ENCODE peak calls at places on chromosomes 16 and 17, in seven cellular contexts. K is CD4-positive, alpha-beta T cell; M is endothelial cell; Q is HEK293T; O is RPMI7951; F is T-helper 2 cell; A is CD4-positive, CD25-positive, alpha-beta regulatory T cell. V is an unnamed sample.

GRCh38 chr16:11100239-11100750 is 155.7 kb downstream of the SOCS1 start:
- DNase-seq in K (no peak), M (peak; percentile 18), Q (peak; percentile 19), O (peak; percentile 99), F (peak; percentile 96), A (no peak), V (no peak)

GRCh38 chr17:50429793-50430192 is 3.8 kb downstream of the ACSF2 start:
- DNase-seq in K (no peak), M (no peak), Q (no peak), O (no peak), F (no peak), A (no peak), V (no peak)

GRCh38 chr17:78168906-78169793 is 769 bp downstream of the SYNGR2 start:
- DNase-seq in K (peak; percentile 61), M (peak; percentile 39), Q (peak; percentile 53), O (peak; percentile 41), F (peak; percentile 28), A (no peak), V (peak; percentile 75)

GRCh38 chr16:75080205-75081029 is 36.2 kb downstream of the LDHD start:
- DNase-seq in K (no peak), M (no peak), Q (no peak), O (peak; percentile 17), F (no peak), A (no peak), V (no peak)

GRCh38 chr17:57512258-57512657 is 232.8 kb downstream of the CCDC182 start:
- DNase-seq in K (no peak), M (no peak), Q (no peak), O (no peak), F (no peak), A (no peak), V (no peak)

GRCh38 chr17:48593126-48593829 is at the start of gene HOXB5:
- DNase-seq in K (no peak), M (no peak), Q (no peak), O (no peak), F (peak; percentile 44), A (no peak), V (no peak)

GRCh38 chr17:49488612-49489011 is 6.5 kb upstream of the NGFR start:
- DNase-seq in K (no peak), M (no peak), Q (no peak), O (no peak), F (no peak), A (no peak), V (no peak)

GRCh38 chr17:81511800-81512559 is 619 bp downstream of the ACTG1 start:
- DNase-seq in K (peak; percentile 28), M (no peak), Q (no peak), O (no peak), F (peak; percentile 44), A (peak; percentile 44), V (peak; percentile 45)

GRCh38 chr17:38868095-38868967 is 1.5 kb upstream of the LASP1 start:
- DNase-seq in K (no peak), M (peak; percentile 36), Q (no peak), O (peak; percentile 63), F (no peak), A (peak; percentile 29), V (peak; percentile 69)

GRCh38 chr17:83136156-83136555 is 56.7 kb downstream of the METRNL start:
- DNase-seq in K (no peak), M (no peak), Q (no peak), O (no peak), F (no peak), A (no peak), V (no peak)

GRCh38 chr17:66272699-66273390 is 29.6 kb upstream of the PRKCA start:
- DNase-seq in K (no peak), M (no peak), Q (no peak), O (peak; percentile 92), F (no peak), A (no peak), V (no peak)

GRCh38 chr17:917391-917811 is 62.2 kb downstream of the NXN start:
- DNase-seq in K (no peak), M (no peak), Q (no peak), O (no peak), F (no peak), A (no peak), V (no peak)